ENCODE peak calls at places on chromosomes 12 and 14, in six cellular contexts. A is lower lobe of right lung, V is aorta, H is EL, I is HEK293T, P is activated T-helper 1 cell treated with Interleukin-2 at 50 U/mL for 16 hours. K is an unnamed sample.

GRCh38 chr12:76025601-76026575 is 5.7 kb downstream of the PHLDA1 start:
- DNase-seq in A (no peak), V (no peak), H (peak), I (no peak), P (no peak), K (no peak)

GRCh38 chr14:44300911-44301310 is 206.2 kb downstream of the FSCB start:
- DNase-seq in A (no peak), V (no peak), H (no peak), I (no peak), P (no peak), K (no peak)

GRCh38 chr12:92503029-92503931 is 199.5 kb upstream of the PLEKHG7 start:
- DNase-seq in A (no peak), V (no peak), H (no peak), I (no peak), P (no peak), K (no peak)

GRCh38 chr12:106113042-106113441 is 25.7 kb downstream of the NUAK1 start:
- DNase-seq in A (no peak), V (no peak), H (peak), I (no peak), P (no peak), K (no peak)

GRCh38 chr12:108856428-108857157 is 790 bp downstream of the SSH1 start:
- DNase-seq in A (peak), V (peak), H (peak), I (no peak), P (peak), K (no peak)

GRCh38 chr12:44835641-44836379 is 40.3 kb downstream of the NELL2 start:
- DNase-seq in A (no peak), V (no peak), H (no peak), I (no peak), P (no peak), K (no peak)

GRCh38 chr12:6552140-6552551 is 3.7 kb downstream of the IFFO1 start:
- DNase-seq in A (no peak), V (peak), H (peak), I (no peak), P (no peak), K (no peak)

GRCh38 chr12:79886917-79887519 is 47.9 kb downstream of the PPP1R12A start:
- DNase-seq in A (no peak), V (no peak), H (peak), I (peak), P (no peak), K (no peak)

GRCh38 chr14:22656945-22657711 is 13.0 kb upstream of the OR6J1 start:
- DNase-seq in A (no peak), V (no peak), H (no peak), I (no peak), P (no peak), K (no peak)

GRCh38 chr14:92970233-92970625 is 47.3 kb downstream of the CHGA start:
- DNase-seq in A (peak), V (no peak), H (no peak), I (no peak), P (no peak), K (peak)

GRCh38 chr14:64673748-64674147 is 30.5 kb upstream of the PLEKHG3 start:
- DNase-seq in A (peak), V (no peak), H (no peak), I (no peak), P (no peak), K (no peak)

GRCh38 chr12:34033628-34034296 is 11.5 kb downstream of the ALG10 start:
- DNase-seq in A (no peak), V (no peak), H (peak), I (peak), P (no peak), K (no peak)

GRCh38 chr12:67068773-67069450 is 200.2 kb upstream of the CAND1 start:
- DNase-seq in A (peak), V (peak), H (peak), I (peak), P (peak), K (no peak)

GRCh38 chr14:69052181-69052601 is 73.1 kb upstream of the ACTN1 start:
- DNase-seq in A (no peak), V (no peak), H (no peak), I (no peak), P (no peak), K (no peak)

GRCh38 chr12:110965574-110965973 is 45.2 kb upstream of the MYL2 start:
- DNase-seq in A (no peak), V (no peak), H (no peak), I (no peak), P (no peak), K (no peak)

GRCh38 chr14:106372870-106373657 is 846.7 kb downstream of the TMEM121 start:
- DNase-seq in A (peak), V (peak), H (no peak), I (peak), P (peak), K (no peak)

GRCh38 chr12:32025906-32026305 is 66.7 kb downstream of the RESF1 start:
- DNase-seq in A (no peak), V (no peak), H (no peak), I (no peak), P (peak), K (no peak)

GRCh38 chr12:56097738-56098137 is 6.6 kb upstream of the PA2G4 start:
- DNase-seq in A (no peak), V (no peak), H (no peak), I (no peak), P (no peak), K (no peak)

GRCh38 chr12:107760207-107760816 is 625 bp downstream of the PRDM4 start:
- DNase-seq in A (peak), V (peak), H (peak), I (peak), P (no peak), K (no peak)

GRCh38 chr12:132275110-132275531 is 54.3 kb downstream of the GALNT9 start:
- DNase-seq in A (peak), V (no peak), H (peak), I (peak), P (no peak), K (peak)

GRCh38 chr12:73632661-73633060 is 905.0 kb upstream of the ATXN7L3B start:
- DNase-seq in A (no peak), V (no peak), H (no peak), I (no peak), P (no peak), K (no peak)

GRCh38 chr14:66038214-66038977 is 447.8 kb upstream of the CCDC196 start:
- DNase-seq in A (no peak), V (no peak), H (peak), I (peak), P (no peak), K (no peak)

GRCh38 chr14:28609228-28609828 is 157.3 kb upstream of the FOXG1 start:
- DNase-seq in A (peak), V (no peak), H (peak), I (peak), P (no peak), K (no peak)

GRCh38 chr14:89351958-89352404 is 65.1 kb downstream of the FOXN3 start:
- DNase-seq in A (no peak), V (no peak), H (no peak), I (no peak), P (no peak), K (no peak)

GRCh38 chr12:107277850-107278249 is 184.5 kb upstream of the CRY1 start:
- DNase-seq in A (no peak), V (no peak), H (peak), I (no peak), P (no peak), K (no peak)

GRCh38 chr14:63457498-63457897 is 85.7 kb downstream of the PPP2R5E start:
- DNase-seq in A (no peak), V (no peak), H (no peak), I (no peak), P (no peak), K (no peak)

GRCh38 chr14:49594347-49595089 is 4.2 kb upstream of the LRR1 start:
- DNase-seq in A (no peak), V (no peak), H (peak), I (peak), P (no peak), K (no peak)

GRCh38 chr14:92392726-92393125 is 69.8 kb downstream of the SLC24A4 start:
- DNase-seq in A (no peak), V (no peak), H (no peak), I (no peak), P (no peak), K (no peak)

GRCh38 chr12:54126696-54127537 is 61.9 kb downstream of the SMUG1 start:
- DNase-seq in A (peak), V (peak), H (peak), I (peak), P (no peak), K (no peak)

GRCh38 chr12:65306603-65307501 is 28.4 kb downstream of the MSRB3 start:
- DNase-seq in A (peak), V (no peak), H (peak), I (peak), P (no peak), K (no peak)

K was measured in chondrocyte.